ENCODE peak calls at places on chromosomes 6 and 20, in four cellular contexts. N is H7, Q is neuronal stem cell, V is IMR-90. U is an unnamed sample.

GRCh38 chr20:58690351-58690750 is 2.2 kb upstream of the NPEPL1 start:
- DNase-seq in N (no peak), Q (no peak), V (no peak), U (no peak)

GRCh38 chr6:148790817-148791216 is 44.0 kb downstream of the UST start:
- DNase-seq in N (no peak), Q (no peak), V (no peak), U (no peak)

GRCh38 chr20:33828912-33829560 is 17.9 kb downstream of the CHMP4B start:
- DNase-seq in N (no peak), Q (no peak), V (peak), U (no peak)

GRCh38 chr6:137191238-137191637 is 17.8 kb upstream of the IL22RA2 start:
- DNase-seq in N (no peak), Q (no peak), V (no peak), U (no peak)

GRCh38 chr20:64110411-64111068 is 3.2 kb upstream of the NPBWR2 start:
- DNase-seq in N (no peak), Q (no peak), V (no peak), U (no peak)

GRCh38 chr6:155837474-155837873 is 381.8 kb upstream of the NOX3 start:
- DNase-seq in N (no peak), Q (no peak), V (no peak), U (no peak)

GRCh38 chr6:7640607-7641577 is 50.9 kb downstream of the SNRNP48 start:
- DNase-seq in N (peak), Q (no peak), V (peak), U (no peak)

GRCh38 chr6:143141442-143141841 is 80.8 kb downstream of the AIG1 start:
- DNase-seq in N (no peak), Q (no peak), V (no peak), U (no peak)

GRCh38 chr20:32507998-32508774 is 76.9 kb downstream of the NOL4L start:
- DNase-seq in N (peak), Q (no peak), V (no peak), U (no peak)

GRCh38 chr6:6317825-6318733 is 2.4 kb downstream of the F13A1 start:
- DNase-seq in N (peak), Q (peak), V (no peak), U (no peak)

GRCh38 chr6:157536218-157536534 is 155.2 kb downstream of the ZDHHC14 start:
- DNase-seq in N (no peak), Q (no peak), V (no peak), U (no peak)

GRCh38 chr6:14176429-14176828 is 58.9 kb downstream of the CD83 start:
- DNase-seq in N (no peak), Q (no peak), V (no peak), U (no peak)

GRCh38 chr20:50110141-50111047 is 2.6 kb downstream of the UBE2V1 start:
- DNase-seq in N (no peak), Q (no peak), V (no peak), U (no peak)

GRCh38 chr6:87721311-87721710 is 19.3 kb upstream of the AKIRIN2 start:
- DNase-seq in N (no peak), Q (no peak), V (no peak), U (no peak)

GRCh38 chr6:43724354-43724753 is 36.8 kb upstream of the MRPS18A start:
- DNase-seq in N (no peak), Q (no peak), V (no peak), U (no peak)

GRCh38 chr6:153170511-153170910 is 39.4 kb upstream of the RGS17 start:
- DNase-seq in N (no peak), Q (no peak), V (peak), U (no peak)

GRCh38 chr20:44084439-44084838 is 102.5 kb downstream of the JPH2 start:
- DNase-seq in N (no peak), Q (no peak), V (no peak), U (no peak)

GRCh38 chr20:9389321-9389720 is 125.1 kb upstream of the LAMP5 start:
- DNase-seq in N (no peak), Q (no peak), V (no peak), U (no peak)

GRCh38 chr6:109322825-109323580 is 59.3 kb downstream of the CD164 start:
- DNase-seq in N (no peak), Q (no peak), V (no peak), U (peak)

GRCh38 chr6:11814116-11814515 is 35.5 kb upstream of the ADTRP start:
- DNase-seq in N (no peak), Q (no peak), V (no peak), U (no peak)

GRCh38 chr6:94736231-94736630 is 841.1 kb upstream of the MANEA start:
- DNase-seq in N (no peak), Q (no peak), V (no peak), U (no peak)

GRCh38 chr6:151402228-151402627 is 10.9 kb upstream of the ZBTB2 start:
- DNase-seq in N (no peak), Q (no peak), V (no peak), U (no peak)

GRCh38 chr20:3777726-3778629 is 3.3 kb downstream of the SPEF1 start:
- DNase-seq in N (peak), Q (peak), V (no peak), U (peak)

GRCh38 chr20:36349384-36350170 is 43.4 kb downstream of the DLGAP4 start:
- DNase-seq in N (no peak), Q (no peak), V (no peak), U (no peak)

GRCh38 chr20:53445276-53445675 is 148.4 kb downstream of the ZNF217 start:
- DNase-seq in N (no peak), Q (no peak), V (no peak), U (no peak)

GRCh38 chr20:31856516-31856915 is 11.1 kb upstream of the FOXS1 start:
- DNase-seq in N (no peak), Q (no peak), V (no peak), U (no peak)

GRCh38 chr6:35922139-35922554 is 1.2 kb upstream of the SRPK1 start:
- DNase-seq in N (no peak), Q (no peak), V (no peak), U (no peak)

GRCh38 chr20:34364013-34364382 is 925 bp downstream of the ITCH start:
- DNase-seq in N (no peak), Q (no peak), V (peak), U (no peak)

GRCh38 chr6:147207351-147207750 is 3.1 kb downstream of the STXBP5 start:
- DNase-seq in N (no peak), Q (no peak), V (no peak), U (no peak)

GRCh38 chr6:119342430-119342829 is 7.1 kb downstream of the MAN1A1 start:
- DNase-seq in N (no peak), Q (no peak), V (no peak), U (no peak)

GRCh38 chr6:49269190-49269589 is 193.9 kb downstream of the MMUT start:
- DNase-seq in N (no peak), Q (no peak), V (peak), U (no peak)

GRCh38 chr20:40604416-40604815 is 84.6 kb downstream of the MAFB start:
- DNase-seq in N (no peak), Q (no peak), V (no peak), U (no peak)

GRCh38 chr6:78436335-78436734 is 431.0 kb upstream of the IRAK1BP1 start:
- DNase-seq in N (peak), Q (no peak), V (peak), U (no peak)

GRCh38 chr20:59217794-59218193 is 54.2 kb downstream of the ZNF831 start:
- DNase-seq in N (no peak), Q (no peak), V (no peak), U (no peak)

GRCh38 chr6:100573169-100573568 is 108.4 kb upstream of the SIM1 start:
- DNase-seq in N (no peak), Q (no peak), V (peak), U (no peak)

DNA sequence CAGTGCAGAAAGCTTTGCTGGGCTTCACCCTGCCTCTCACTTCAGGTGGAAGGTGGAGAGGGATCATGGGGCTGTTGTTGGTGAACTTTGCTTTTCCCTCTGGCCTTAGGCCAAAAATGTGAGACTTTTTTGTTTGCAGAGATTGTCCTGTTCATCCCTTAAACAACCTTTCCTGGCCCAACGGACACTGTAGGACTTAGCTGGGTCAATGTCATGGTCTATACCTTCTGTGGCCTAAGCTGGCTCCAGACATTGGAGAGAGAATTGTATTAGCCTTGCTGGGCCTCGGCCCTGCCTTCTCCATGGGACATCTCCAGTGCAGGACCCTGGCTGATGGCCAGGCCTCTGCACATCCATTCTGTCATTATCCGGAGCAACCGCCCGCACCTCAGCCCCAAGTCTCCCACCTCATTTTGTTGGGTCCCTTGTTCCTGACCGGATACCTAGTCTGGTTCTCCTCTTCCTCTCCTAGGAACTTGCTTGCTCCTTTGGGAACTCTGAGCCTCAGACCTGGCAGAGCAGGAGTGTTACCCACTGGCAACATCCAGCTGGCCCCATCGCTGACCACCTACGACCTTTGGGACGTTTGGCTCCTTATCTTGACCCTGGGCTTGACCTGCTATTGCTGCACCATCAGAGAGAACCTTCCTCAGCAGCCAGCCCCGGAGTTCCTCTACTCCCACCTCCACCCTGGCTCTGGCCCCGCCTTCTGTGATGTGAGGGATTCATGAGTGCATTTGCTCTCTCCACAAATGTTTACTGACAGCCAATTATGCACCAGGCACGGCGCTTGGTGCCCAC is 128.2 kb downstream of the BANF2 start:
- DNase-seq in N (no peak), Q (no peak), V (no peak), U (peak)
- H3K4me3 ChIP-seq in N (no peak), Q (no peak), V (no peak), U (no peak)

GRCh38 chr20:56630506-56631317 is 1.6 kb downstream of the TFAP2C start:
- DNase-seq in N (peak), Q (no peak), V (no peak), U (no peak)
- H3K4me3 ChIP-seq in N (peak), Q (no peak), V (no peak), U (peak)

DNA sequence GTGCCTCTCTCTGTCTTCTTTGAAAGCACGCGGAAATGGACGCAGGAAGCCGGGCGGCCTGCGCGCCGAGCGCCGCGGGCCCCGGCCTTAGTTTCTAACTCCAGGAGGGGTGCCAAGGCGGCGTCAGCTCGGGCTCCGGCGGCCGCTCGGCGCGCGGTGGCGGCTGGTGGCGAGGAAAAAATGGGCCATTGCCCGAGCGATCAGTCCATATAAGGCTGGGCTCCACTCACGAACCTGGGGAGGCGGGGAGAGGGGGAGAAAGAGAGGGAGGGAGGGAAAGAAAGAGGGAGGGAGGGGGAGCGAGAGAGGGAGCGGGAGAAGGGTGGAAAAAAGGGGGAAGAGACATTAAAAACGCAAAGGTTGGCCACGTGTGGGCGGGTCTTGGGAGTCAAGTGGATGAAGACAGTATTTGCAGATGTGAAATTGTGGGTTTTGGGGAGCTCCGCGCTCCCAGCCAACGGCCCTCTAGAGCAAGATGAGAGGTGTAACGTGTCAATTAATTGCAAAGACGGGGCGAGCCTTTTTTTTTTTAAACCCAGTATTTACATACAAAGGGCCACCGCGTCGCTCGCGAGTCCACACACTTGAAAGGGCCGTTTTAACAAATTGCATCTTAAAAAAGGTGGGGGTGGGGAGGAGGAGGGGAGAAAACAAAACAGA is at the start of gene NKX2-2:
- DNase-seq in N (peak), Q (no peak), V (no peak), U (no peak)
- H3K4me3 ChIP-seq in N (peak), Q (no peak), V (no peak), U (peak)

GRCh38 chr6:84220809-84221409 is 6.5 kb downstream of the CEP162 start:
- DNase-seq in N (no peak), Q (no peak), V (peak), U (no peak)

GRCh38 chr6:84222426-84222825 is 5.0 kb downstream of the CEP162 start:
- DNase-seq in N (no peak), Q (no peak), V (no peak), U (no peak)

GRCh38 chr6:84227434-84228197 is at the start of gene CEP162:
- DNase-seq in N (peak), Q (peak), V (peak), U (peak)

GRCh38 chr6:84227044-84227433 is 404 bp downstream of the CEP162 start:
- DNase-seq in N (no peak), Q (no peak), V (no peak), U (no peak)

GRCh38 chr6:84224251-84224650 is 3.2 kb downstream of the CEP162 start:
- DNase-seq in N (no peak), Q (no peak), V (no peak), U (no peak)
- H3K4me3 ChIP-seq in N (no peak), Q (no peak), V (no peak), U (no peak)

GRCh38 chr20:62845818-62846527 is 15.6 kb downstream of the TCFL5 start:
- DNase-seq in N (peak), Q (no peak), V (peak), U (no peak)
- H3K4me3 ChIP-seq in N (no peak), Q (no peak), V (no peak), U (no peak)

DNA sequence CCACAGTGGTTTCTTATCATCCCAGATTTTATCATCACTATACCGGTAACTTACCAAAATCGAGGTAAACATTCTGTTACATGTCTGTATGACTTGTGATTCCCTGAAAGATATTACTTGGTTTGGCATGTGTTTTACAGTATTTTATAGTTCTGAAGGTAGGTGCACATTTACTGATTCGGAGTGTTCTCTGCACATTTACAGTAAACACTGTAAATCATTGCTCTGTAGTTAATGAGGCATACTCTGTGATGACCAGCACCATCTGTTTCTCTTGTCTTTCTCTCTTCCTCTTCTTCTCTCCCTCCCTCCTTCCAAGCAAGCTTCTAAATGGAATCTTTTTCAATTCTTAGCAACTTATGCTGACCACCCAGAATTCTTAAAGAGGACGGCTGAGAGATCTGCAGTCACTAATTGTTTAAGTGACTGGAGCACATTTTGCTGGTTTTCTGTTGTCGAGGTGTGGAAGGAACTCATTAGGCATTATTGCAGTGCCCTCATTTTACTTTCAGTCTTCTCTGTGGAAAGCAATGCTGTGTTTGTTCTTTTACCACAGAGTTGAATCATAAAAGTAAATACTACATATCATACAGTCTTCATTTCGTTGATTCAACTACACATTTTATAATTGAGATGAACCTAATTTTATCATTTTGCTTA is 126.5 kb downstream of the UTRN start:
- DNase-seq in N (no peak), Q (no peak), V (peak), U (no peak)
- H3K4me3 ChIP-seq in N (no peak), Q (no peak), V (peak), U (no peak)

DNA sequence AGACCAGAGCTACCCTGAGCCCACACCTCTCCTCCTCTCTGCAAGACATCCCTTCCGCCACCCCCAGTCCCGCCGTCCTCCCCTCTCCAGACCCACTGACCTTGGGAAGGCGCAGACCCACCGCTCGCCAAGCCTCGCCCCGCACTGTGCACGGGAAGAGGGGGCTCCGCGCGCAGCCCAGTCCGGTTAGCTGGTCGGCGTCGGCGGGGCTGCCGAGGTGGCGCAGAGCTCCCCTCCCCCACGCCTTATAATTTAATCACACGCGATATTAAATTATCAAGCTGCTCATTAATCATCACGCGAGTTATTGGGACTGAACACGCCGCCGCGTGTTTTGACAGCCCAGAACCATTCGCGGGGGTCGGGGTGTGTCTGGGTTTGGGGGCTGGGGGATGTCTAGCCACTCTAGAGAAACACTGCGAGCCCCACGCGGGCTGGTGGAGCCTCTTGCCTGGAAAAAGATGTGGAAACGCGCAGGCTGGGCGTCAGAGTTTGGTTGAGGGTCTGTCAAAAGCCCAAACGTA is at the start of gene LINC00237:
- DNase-seq in N (peak), Q (no peak), V (no peak), U (no peak)
- H3K4me3 ChIP-seq in N (peak), Q (no peak), V (no peak), U (no peak)

GRCh38 chr20:11982289-11982957 is 64.7 kb downstream of the BTBD3 start:
- DNase-seq in N (no peak), Q (no peak), V (no peak), U (no peak)
- H3K4me3 ChIP-seq in N (no peak), Q (no peak), V (no peak), U (no peak)

GRCh38 chr20:20755674-20756319 is 43.4 kb upstream of the RALGAPA2 start:
- DNase-seq in N (no peak), Q (no peak), V (no peak), U (no peak)
- H3K4me3 ChIP-seq in N (no peak), Q (no peak), V (no peak), U (no peak)